ENCODE peak calls at places on chromosomes 4 and X, in six cellular contexts. H is D341Med; F is occipital lobe; D is cerebellar cortex; I is stimulated activated CD4-positive, alpha-beta T cell treated with anti-CD3 and anti-CD28 coated beads, Interleukin-12 subunit alpha, Interleukin-12 subunit beta, amount 100 ng/mL, for 4 hours; M is Right ventricle myocardium superior. A is an unnamed sample.

GRCh38 chr4:32172761-32173160 is 1452.6 kb downstream of the PCDH7 start:
- DNase-seq in H (no peak), F (no peak), D (no peak), I (no peak), M (no peak), A (no peak)

GRCh38 chr4:40719008-40719623 is 30.6 kb upstream of the NSUN7 start:
- DNase-seq in H (peak), F (no peak), D (peak), I (no peak), M (no peak), A (peak)

GRCh38 chrX:47321386-47321785 is 49.0 kb upstream of the ZNF157 start:
- DNase-seq in H (no peak), F (peak), D (peak), I (no peak), M (peak), A (peak)

GRCh38 chr4:23770011-23770410 is 119.8 kb downstream of the PPARGC1A start:
- DNase-seq in H (no peak), F (no peak), D (no peak), I (no peak), M (no peak), A (no peak)

GRCh38 chrX:123818243-123818642 is 41.6 kb upstream of the XIAP start:
- DNase-seq in H (no peak), F (no peak), D (no peak), I (no peak), M (no peak), A (no peak)

GRCh38 chr4:174394915-174395314 is 111.2 kb downstream of the CEP44 start:
- DNase-seq in H (no peak), F (no peak), D (no peak), I (no peak), M (no peak), A (no peak)

GRCh38 chr4:93478805-93479204 is 349.7 kb upstream of the ATOH1 start:
- DNase-seq in H (no peak), F (no peak), D (no peak), I (no peak), M (no peak), A (no peak)

GRCh38 chrX:46758163-46758955 is 559 bp downstream of the SLC9A7 start:
- DNase-seq in H (no peak), F (no peak), D (peak), I (peak), M (peak), A (peak)

GRCh38 chrX:129876734-129877395 is 29.1 kb upstream of the UTP14A start:
- DNase-seq in H (no peak), F (no peak), D (no peak), I (no peak), M (no peak), A (no peak)

GRCh38 chr4:128346054-128346716 is 58.6 kb upstream of the PGRMC2 start:
- DNase-seq in H (no peak), F (no peak), D (no peak), I (no peak), M (no peak), A (no peak)

GRCh38 chrX:69289046-69289838 is 124.0 kb upstream of the PJA1 start:
- DNase-seq in H (no peak), F (no peak), D (peak), I (no peak), M (no peak), A (peak)

GRCh38 chrX:141903400-141904155 is at the start of gene MAGEC1:
- DNase-seq in H (no peak), F (no peak), D (no peak), I (no peak), M (no peak), A (no peak)

GRCh38 chr4:146975535-146975934 is 29.9 kb upstream of the TTC29 start:
- DNase-seq in H (no peak), F (no peak), D (peak), I (no peak), M (no peak), A (peak)

GRCh38 chrX:139881572-139881971 is 51.3 kb downstream of the ATP11C start:
- DNase-seq in H (no peak), F (no peak), D (no peak), I (no peak), M (no peak), A (no peak)

GRCh38 chr4:88211473-88212252 is 53.2 kb upstream of the ABCG2 start:
- DNase-seq in H (no peak), F (peak), D (peak), I (peak), M (no peak), A (peak)

GRCh38 chrX:154531626-154532025 is 15.0 kb downstream of the G6PD start:
- DNase-seq in H (no peak), F (no peak), D (no peak), I (no peak), M (no peak), A (no peak)

GRCh38 chr4:18318682-18319410 is 297.3 kb upstream of the LCORL start:
- DNase-seq in H (no peak), F (no peak), D (no peak), I (no peak), M (peak), A (no peak)

GRCh38 chrX:129979207-129979920 is 3.1 kb upstream of the BCORL1 start:
- DNase-seq in H (no peak), F (no peak), D (peak), I (no peak), M (no peak), A (peak)

GRCh38 chrX:77143907-77144306 is 303.3 kb upstream of the FGF16 start:
- DNase-seq in H (no peak), F (no peak), D (no peak), I (no peak), M (no peak), A (no peak)

GRCh38 chrX:11386001-11386523 is 92.8 kb downstream of the AMELX start:
- DNase-seq in H (no peak), F (no peak), D (no peak), I (no peak), M (peak), A (no peak)

GRCh38 chrX:50106051-50106450 is 94.8 kb downstream of the AKAP4 start:
- DNase-seq in H (no peak), F (no peak), D (no peak), I (no peak), M (no peak), A (no peak)

GRCh38 chr4:41692717-41693345 is 55.7 kb downstream of the PHOX2B start:
- DNase-seq in H (peak), F (peak), D (peak), I (peak), M (peak), A (peak)

GRCh38 chr4:31045724-31046318 is 325.7 kb downstream of the PCDH7 start:
- DNase-seq in H (peak), F (no peak), D (no peak), I (no peak), M (no peak), A (peak)

GRCh38 chr4:74793757-74794340 is 474 bp downstream of the BTC start:
- DNase-seq in H (peak), F (no peak), D (no peak), I (no peak), M (peak), A (no peak)

GRCh38 chrX:110082156-110082555 is 79.2 kb downstream of the TMEM164 start:
- DNase-seq in H (no peak), F (no peak), D (peak), I (no peak), M (no peak), A (peak)

GRCh38 chrX:140744085-140744484 is 34.5 kb downstream of the LINC00632 start:
- DNase-seq in H (no peak), F (no peak), D (no peak), I (no peak), M (no peak), A (no peak)

GRCh38 chrX:143437439-143437838 is 79.8 kb downstream of the SPANXN3 start:
- DNase-seq in H (peak), F (no peak), D (peak), I (no peak), M (no peak), A (peak)

GRCh38 chr4:7973545-7973981 is 33.9 kb upstream of the AFAP1 start:
- DNase-seq in H (no peak), F (no peak), D (no peak), I (no peak), M (no peak), A (no peak)

GRCh38 chrX:1537031-1537715 is at the start of gene P2RY8:
- DNase-seq in H (no peak), F (no peak), D (peak), I (peak), M (peak), A (no peak)

GRCh38 chrX:57156397-57157049 is 19.3 kb upstream of the SPIN2A start:
- DNase-seq in H (peak), F (no peak), D (peak), I (no peak), M (peak), A (peak)

GRCh38 chrX:51332188-51332942 is at the start of gene NUDT10:
- DNase-seq in H (peak), F (peak), D (peak), I (peak), M (peak), A (peak)

GRCh38 chr4:23934915-23935314 is 45.1 kb upstream of the PPARGC1A start:
- DNase-seq in H (no peak), F (no peak), D (no peak), I (no peak), M (peak), A (peak)

GRCh38 chr4:78171482-78171881 is 114.4 kb downstream of the FRAS1 start:
- DNase-seq in H (no peak), F (no peak), D (no peak), I (no peak), M (no peak), A (no peak)

GRCh38 chr4:87844476-87844875 is 11.7 kb downstream of the MEPE start:
- DNase-seq in H (no peak), F (no peak), D (no peak), I (no peak), M (no peak), A (no peak)

GRCh38 chrX:19811807-19812604 is 75.4 kb downstream of the SH3KBP1 start:
- DNase-seq in H (no peak), F (no peak), D (no peak), I (no peak), M (no peak), A (no peak)

GRCh38 chr4:60617731-60618130 is 582.4 kb upstream of the ADGRL3 start:
- DNase-seq in H (no peak), F (no peak), D (no peak), I (no peak), M (no peak), A (no peak)